ENCODE peak calls at places on chromosomes 12 and 14, in seven cellular contexts. X, N, L, A, W, M and V are unnamed samples.

GRCh38 chr14:33435911-33436310 is 497.2 kb downstream of the NPAS3 start:
- DNase-seq in M (no peak), N (no peak), A (no peak), W (peak; percentile 71), X (no peak), L (no peak), V (peak; percentile 66)

GRCh38 chr14:61429316-61429715 is 107.9 kb downstream of the PRKCH start:
- DNase-seq in L (no peak), W (no peak), N (no peak), X (no peak), A (no peak), M (no peak), V (no peak)

GRCh38 chr14:92316937-92317336 is 6.0 kb upstream of the SLC24A4 start:
- DNase-seq in X (no peak), L (no peak), A (no peak), W (no peak), M (no peak), N (no peak), V (peak; percentile 70)

GRCh38 chr14:23077962-23078361 is 17.0 kb downstream of the ACIN1 start:
- DNase-seq in M (no peak), L (no peak), A (no peak), X (no peak), W (peak; percentile 48), N (no peak), V (no peak)

GRCh38 chr12:103705927-103706326 is 118.9 kb downstream of the STAB2 start:
- DNase-seq in M (no peak), N (no peak), A (no peak), W (no peak), X (no peak), L (no peak), V (no peak)

GRCh38 chr12:15982921-15983320 is 71.8 kb downstream of the DERA start:
- DNase-seq in A (no peak), M (no peak), N (no peak), L (no peak), W (no peak), X (no peak), V (no peak)

GRCh38 chr14:91284146-91284790 is 39.8 kb upstream of the GPR68 start:
- DNase-seq in N (no peak), M (peak; percentile 47), X (no peak), W (peak; percentile 68), L (peak; percentile 60), A (no peak), V (peak; percentile 43)

GRCh38 chr14:103641181-103641580 is 12.2 kb downstream of the KLC1 start:
- DNase-seq in X (no peak), M (no peak), W (no peak), N (no peak), A (no peak), L (no peak), V (no peak)

GRCh38 chr14:50085570-50086315 is 30.6 kb downstream of the VCPKMT start:
- DNase-seq in N (no peak), W (peak; percentile 38), L (no peak), X (no peak), A (no peak), M (no peak), V (peak; percentile 79)

GRCh38 chr12:53579545-53579955 is 46.6 kb downstream of the ATF7 start:
- DNase-seq in A (no peak), L (no peak), W (no peak), X (no peak), N (no peak), M (no peak), V (no peak)

GRCh38 chr14:41607119-41607785 is 576 bp downstream of the LRFN5 start:
- DNase-seq in X (no peak), W (peak; percentile 32), L (no peak), N (peak; percentile 6), M (no peak), A (no peak), V (no peak)

GRCh38 chr12:56878010-56878339 is 56.2 kb downstream of the SDR9C7 start:
- DNase-seq in N (no peak), M (no peak), L (no peak), X (no peak), W (peak; percentile 12), A (no peak), V (no peak)

GRCh38 chr14:54226103-54226502 is 170.7 kb upstream of the CDKN3 start:
- DNase-seq in A (no peak), N (no peak), L (no peak), M (no peak), X (no peak), W (peak; percentile 71), V (peak; percentile 45)

GRCh38 chr14:35332517-35333346 is 40.5 kb downstream of the PSMA6 start:
- DNase-seq in A (no peak), M (no peak), W (no peak), X (no peak), L (no peak), N (no peak), V (peak; percentile 68)

GRCh38 chr12:28998662-28999120 is 150.4 kb upstream of the FAR2 start:
- DNase-seq in W (peak; percentile 73), L (peak; percentile 28), X (no peak), A (no peak), M (no peak), N (no peak), V (peak; percentile 3)

GRCh38 chr12:89348894-89349669 is 3.2 kb downstream of the DUSP6 start:
- DNase-seq in W (peak; percentile 28), A (no peak), L (no peak), M (no peak), N (no peak), X (no peak), V (no peak)

GRCh38 chr14:68789002-68789797 is 3.7 kb downstream of the ZFP36L1 start:
- DNase-seq in N (peak; percentile 90), X (peak; percentile 85), W (peak; percentile 81), M (peak; percentile 91), L (peak; percentile 86), A (peak; percentile 83), V (no peak)

GRCh38 chr14:34711169-34711568 is 3.2 kb downstream of the CFL2 start:
- DNase-seq in X (no peak), W (peak; percentile 96), L (peak; percentile 26), A (no peak), N (no peak), M (no peak), V (peak; percentile 46)

GRCh38 chr12:2559931-2560715 is 234.6 kb upstream of the FKBP4 start:
- DNase-seq in X (no peak), L (no peak), M (no peak), W (no peak), A (no peak), N (no peak), V (no peak)

GRCh38 chr12:120955232-120955631 is 23.1 kb upstream of the HNF1A start:
- DNase-seq in L (no peak), M (no peak), A (no peak), W (no peak), N (no peak), X (no peak), V (peak; percentile 92)

DNA sequence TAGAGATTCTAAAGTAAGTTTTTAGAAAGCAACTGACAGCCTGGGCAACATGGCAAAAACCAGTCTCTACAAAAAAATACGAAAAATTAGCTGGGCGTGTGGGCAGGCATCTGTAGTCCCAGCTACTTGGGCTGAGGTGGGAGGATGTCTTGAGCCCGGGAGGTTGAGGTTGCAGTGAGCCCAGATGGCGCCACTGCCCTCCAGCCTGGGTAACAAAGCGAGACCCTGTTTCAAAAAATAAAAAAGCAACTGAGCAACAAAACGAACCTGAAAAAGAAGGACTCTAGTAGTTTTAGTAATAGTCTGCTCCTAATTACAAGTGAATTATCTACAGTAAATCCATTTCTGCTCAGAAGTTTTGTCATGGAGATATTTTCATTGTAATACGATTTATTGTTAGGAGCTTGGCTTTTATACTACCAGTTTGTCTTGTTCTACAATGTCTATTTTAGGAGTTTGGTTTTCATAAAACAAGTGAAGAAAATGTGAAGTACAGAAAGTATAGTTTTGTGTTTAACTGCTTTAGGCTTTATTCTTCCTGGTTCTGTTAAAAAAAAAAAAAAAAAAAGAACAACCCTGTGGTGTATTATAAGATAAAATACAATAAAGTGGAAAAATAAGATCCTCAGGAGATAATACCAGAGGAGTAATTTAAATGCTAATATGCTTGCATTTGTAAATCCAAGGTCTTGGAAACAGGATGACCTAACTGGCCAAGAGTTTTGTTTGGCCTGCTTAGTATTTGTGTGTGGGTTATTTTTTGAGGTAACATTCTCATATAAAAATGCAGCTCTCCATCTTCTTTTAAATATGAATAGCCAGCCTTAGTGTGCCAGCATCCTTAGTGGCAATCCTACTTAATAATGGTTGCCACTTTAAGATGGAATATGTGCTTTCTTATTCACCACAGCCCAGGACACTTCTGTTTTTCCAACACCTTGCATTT is 2.8 kb downstream of the TMX1 start:
- DNase-seq in A (no peak), L (no peak), W (no peak), M (no peak), N (no peak), X (no peak), V (no peak)
- TF ChIP-seq CTCF in A (no peak), L (no peak), W (peak; percentile 25), M (no peak), N (no peak), X (no peak), V (peak; percentile 18)

GRCh38 chr12:26121841-26122680 is 2.8 kb downstream of the BHLHE41 start:
- DNase-seq in L (no peak), X (peak; percentile 43), A (no peak), N (peak; percentile 54), W (no peak), M (peak; percentile 67), V (no peak)
- TF ChIP-seq CTCF in L (no peak), X (no peak), A (no peak), N (no peak), W (no peak), M (no peak), V (no peak)

DNA sequence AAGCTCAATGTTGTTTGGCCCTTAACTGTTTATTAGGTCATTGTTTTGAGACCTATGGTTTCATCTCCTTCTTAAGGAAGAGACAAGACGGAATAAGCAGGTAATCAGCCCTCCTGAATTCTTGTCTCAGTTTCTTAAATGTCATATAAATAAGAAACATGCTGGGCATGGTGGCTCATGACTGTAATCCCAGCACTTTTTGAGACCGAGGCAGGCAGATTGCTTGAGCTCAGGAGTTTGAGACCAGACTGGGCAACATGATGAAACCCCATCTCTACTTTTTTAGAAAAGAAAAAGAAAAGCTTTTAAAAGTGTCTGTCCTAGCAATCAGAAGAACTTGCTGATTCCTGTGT is 5.1 kb downstream of the MTRFR start:
- DNase-seq in X (no peak), A (no peak), W (no peak), N (no peak), L (no peak), M (no peak), V (no peak)
- TF ChIP-seq CTCF in X (no peak), A (peak; percentile 18), W (no peak), N (no peak), L (no peak), M (no peak), V (no peak)

GRCh38 chr14:93332853-93333630 is at the start of gene BTBD7:
- DNase-seq in M (peak; percentile 97), X (peak; percentile 96), W (peak; percentile 94), A (peak; percentile 98), N (peak; percentile 97), L (peak; percentile 92), V (peak; percentile 86)

GRCh38 chr14:93333631-93334095 is 827 bp upstream of the BTBD7 start:
- DNase-seq in L (no peak), M (no peak), X (no peak), W (no peak), N (no peak), A (no peak), V (no peak)

GRCh38 chr14:93331375-93332031 is 1.3 kb downstream of the BTBD7 start:
- DNase-seq in W (no peak), A (no peak), N (peak; percentile 20), L (peak; percentile 48), M (peak; percentile 58), X (peak; percentile 27), V (no peak)

GRCh38 chr14:93330609-93331000 is 2.2 kb downstream of the BTBD7 start:
- DNase-seq in A (no peak), L (no peak), M (no peak), W (no peak), N (no peak), X (no peak), V (peak; percentile 65)

GRCh38 chr14:93332032-93332852 is 594 bp downstream of the BTBD7 start:
- DNase-seq in X (peak; percentile 70), A (peak; percentile 79), W (peak; percentile 35), M (peak; percentile 78), N (peak; percentile 80), L (no peak), V (peak; percentile 42)
- TF ChIP-seq CTCF in X (no peak), A (peak; percentile 41), W (no peak), M (no peak), N (no peak), L (no peak), V (no peak)